ENCODE peak calls at places on chromosome 3, in nine cellular contexts. G is lung; W is activated CD4-positive, CD25-positive, alpha-beta regulatory T cell treated with anti-CD3 and anti-CD28 coated beads, Interleukin-2, amount 50 U/mL, for 16 hours; Q is MM.1S; H is stomach; D is H54; C is fibroblast of pulmonary artery; I is mucosa of gallbladder; A is A673. P is an unnamed sample.
A peak's percentile ranks its signal among the peaks of the same experiment; 100 is the strongest.

GRCh38 chr3:179000144-179000543 is 71.5 kb downstream of the ZMAT3 start:
- DNase-seq in I (no peak), C (no peak), D (no peak), H (no peak), W (no peak), A (no peak), Q (no peak), G (no peak), P (peak; percentile 31)

GRCh38 chr3:179907784-179908482 is 128.8 kb downstream of the PEX5L start:
- DNase-seq in D (no peak), G (no peak), A (no peak), W (no peak), I (no peak), Q (no peak), C (no peak), H (no peak), P (no peak)

GRCh38 chr3:31696815-31697548 is 164.3 kb downstream of the STT3B start:
- DNase-seq in I (no peak), G (no peak), H (no peak), W (no peak), Q (no peak), A (no peak), C (no peak), D (no peak), P (no peak)

GRCh38 chr3:128307029-128307633 is 153.8 kb downstream of the EEFSEC start:
- DNase-seq in W (no peak), D (no peak), Q (no peak), C (no peak), A (no peak), H (no peak), I (peak; percentile 9), G (no peak), P (no peak)

GRCh38 chr3:13882876-13883275 is 3.0 kb upstream of the WNT7A start:
- DNase-seq in Q (no peak), I (no peak), D (no peak), G (no peak), C (no peak), H (no peak), W (no peak), A (no peak), P (no peak)

GRCh38 chr3:53074761-53075742 is 29.2 kb upstream of the SFMBT1 start:
- DNase-seq in C (no peak), D (no peak), W (no peak), A (no peak), G (no peak), H (no peak), Q (no peak), I (no peak), P (no peak)

GRCh38 chr3:10725846-10726245 is 90.2 kb upstream of the SLC6A11 start:
- DNase-seq in C (no peak), Q (no peak), G (no peak), A (no peak), D (no peak), I (no peak), H (no peak), W (no peak), P (no peak)

GRCh38 chr3:157128771-157129671 is 30.9 kb downstream of the CCNL1 start:
- DNase-seq in A (no peak), I (peak; percentile 89), W (no peak), G (no peak), D (no peak), Q (no peak), C (peak; percentile 78), H (peak; percentile 75), P (peak; percentile 47)

GRCh38 chr3:73552700-73553099 is 72.0 kb downstream of the PDZRN3 start:
- DNase-seq in C (peak; percentile 23), H (no peak), A (no peak), D (no peak), G (no peak), W (no peak), I (no peak), Q (no peak), P (peak; percentile 56)

GRCh38 chr3:170716172-170716800 is 130.4 kb upstream of the SLC7A14 start:
- DNase-seq in Q (no peak), D (no peak), A (no peak), G (no peak), C (no peak), I (no peak), H (no peak), W (no peak), P (no peak)

GRCh38 chr3:188673509-188674239 is 498.1 kb upstream of the TPRG1 start:
- DNase-seq in A (peak; percentile 64), D (peak; percentile 19), G (no peak), H (no peak), C (peak; percentile 96), W (no peak), I (no peak), Q (no peak), P (peak; percentile 95)

GRCh38 chr3:182058488-182058887 is 346.8 kb downstream of the SOX2 start:
- DNase-seq in D (no peak), I (no peak), C (no peak), G (no peak), W (no peak), H (peak; percentile 42), A (no peak), Q (no peak), P (no peak)

GRCh38 chr3:144390786-144391185 is 419.2 kb downstream of the DIPK2A start:
- DNase-seq in I (no peak), W (no peak), D (no peak), C (peak; percentile 51), A (no peak), G (no peak), H (no peak), Q (no peak), P (peak; percentile 35)

GRCh38 chr3:107598926-107599754 is 76.4 kb downstream of the BBX start:
- DNase-seq in A (no peak), Q (no peak), H (no peak), I (peak; percentile 66), G (peak; percentile 43), D (no peak), C (peak; percentile 58), W (no peak), P (peak; percentile 70)

GRCh38 chr3:128151758-128152274 is 1.5 kb upstream of the EEFSEC start:
- DNase-seq in G (no peak), Q (no peak), C (no peak), A (no peak), W (no peak), H (no peak), I (no peak), D (no peak), P (no peak)

GRCh38 chr3:158572766-158573060 is 1.7 kb downstream of the MLF1 start:
- DNase-seq in A (no peak), I (no peak), G (no peak), D (no peak), C (no peak), Q (no peak), H (no peak), W (no peak), P (no peak)

P was measured in iris pigment epithelial cell.